ENCODE peak calls at places on chromosome 7, in five cellular contexts. One of them, this sample, is unnamed.
A peak's percentile ranks its signal among the peaks of the same experiment; 100 is the strongest.

GRCh38 chr7:83921798-83922607 is 272.6 kb downstream of the SEMA3A start:
- DNase-seq in neural progenitor cell: no peak
- DNase-seq in adrenal gland: no peak
- DNase-seq in lung: no peak
- DNase-seq in tibial nerve: no peak
- DNase-seq in this sample: no peak

GRCh38 chr7:25707733-25708132 is 444.3 kb upstream of the NFE2L3 start:
- DNase-seq in lung: no peak
- DNase-seq in neural progenitor cell: no peak
- DNase-seq in adrenal gland: no peak
- DNase-seq in tibial nerve: no peak
- DNase-seq in this sample: no peak

GRCh38 chr7:94368371-94368791 is 26.3 kb upstream of the COL1A2 start:
- DNase-seq in adrenal gland: no peak
- DNase-seq in neural progenitor cell: peak; percentile 25
- DNase-seq in lung: no peak
- DNase-seq in tibial nerve: no peak
- DNase-seq in this sample: no peak

GRCh38 chr7:75650671-75651070 is 88.1 kb downstream of the HIP1 start:
- DNase-seq in lung: peak; percentile 35
- DNase-seq in tibial nerve: no peak
- DNase-seq in adrenal gland: peak; percentile 84
- DNase-seq in neural progenitor cell: peak; percentile 33
- DNase-seq in this sample: no peak

GRCh38 chr7:81956520-81956919 is 186.7 kb upstream of the HGF start:
- DNase-seq in lung: no peak
- DNase-seq in tibial nerve: no peak
- DNase-seq in adrenal gland: no peak
- DNase-seq in neural progenitor cell: peak; percentile 75
- DNase-seq in this sample: no peak

GRCh38 chr7:94623820-94624219 is 32.1 kb downstream of the SGCE start:
- DNase-seq in tibial nerve: no peak
- DNase-seq in lung: no peak
- DNase-seq in neural progenitor cell: no peak
- DNase-seq in adrenal gland: no peak
- DNase-seq in this sample: no peak

GRCh38 chr7:47085491-47086275 is 496.2 kb downstream of the TNS3 start:
- DNase-seq in lung: no peak
- DNase-seq in neural progenitor cell: no peak
- DNase-seq in tibial nerve: no peak
- DNase-seq in adrenal gland: no peak
- DNase-seq in this sample: no peak

GRCh38 chr7:36942062-36942461 is 217.8 kb upstream of the AOAH start:
- DNase-seq in tibial nerve: no peak
- DNase-seq in adrenal gland: no peak
- DNase-seq in neural progenitor cell: no peak
- DNase-seq in lung: no peak
- DNase-seq in this sample: no peak

GRCh38 chr7:44647981-44648714 is 41.7 kb downstream of the OGDH start:
- DNase-seq in adrenal gland: peak; percentile 52
- DNase-seq in tibial nerve: no peak
- DNase-seq in neural progenitor cell: no peak
- DNase-seq in lung: no peak
- DNase-seq in this sample: no peak

GRCh38 chr7:157886711-157887110 is 549.9 kb downstream of the DNAJB6 start:
- DNase-seq in tibial nerve: no peak
- DNase-seq in adrenal gland: no peak
- DNase-seq in lung: no peak
- DNase-seq in neural progenitor cell: no peak
- DNase-seq in this sample: no peak

GRCh38 chr7:149882264-149883048 is 8.7 kb downstream of the ATP6V0E2 start:
- DNase-seq in lung: no peak
- DNase-seq in neural progenitor cell: no peak
- DNase-seq in adrenal gland: no peak
- DNase-seq in tibial nerve: no peak
- DNase-seq in this sample: peak; percentile 77

GRCh38 chr7:50807026-50807730 is 24.5 kb upstream of the GRB10 start:
- DNase-seq in adrenal gland: no peak
- DNase-seq in neural progenitor cell: no peak
- DNase-seq in lung: no peak
- DNase-seq in tibial nerve: no peak
- DNase-seq in this sample: no peak

GRCh38 chr7:148191391-148192076 is 399.0 kb upstream of the C7orf33 start:
- DNase-seq in adrenal gland: no peak
- DNase-seq in neural progenitor cell: no peak
- DNase-seq in tibial nerve: no peak
- DNase-seq in lung: no peak
- DNase-seq in this sample: no peak

GRCh38 chr7:143447500-143447899 is 4.2 kb downstream of the TAS2R60 start:
- DNase-seq in lung: no peak
- DNase-seq in neural progenitor cell: peak; percentile 61
- DNase-seq in tibial nerve: no peak
- DNase-seq in adrenal gland: no peak
- DNase-seq in this sample: no peak

GRCh38 chr7:135390829-135391228 is 119.1 kb downstream of the CNOT4 start:
- DNase-seq in tibial nerve: no peak
- DNase-seq in lung: no peak
- DNase-seq in adrenal gland: no peak
- DNase-seq in neural progenitor cell: no peak
- DNase-seq in this sample: no peak

GRCh38 chr7:55249332-55249731 is 115.8 kb upstream of the LANCL2 start:
- DNase-seq in lung: peak; percentile 60
- DNase-seq in neural progenitor cell: no peak
- DNase-seq in adrenal gland: no peak
- DNase-seq in tibial nerve: no peak
- DNase-seq in this sample: no peak

GRCh38 chr7:2758673-2759603 is 70.9 kb downstream of the AMZ1 start:
- DNase-seq in lung: no peak
- DNase-seq in tibial nerve: no peak
- DNase-seq in adrenal gland: peak; percentile 54
- DNase-seq in neural progenitor cell: no peak
- DNase-seq in this sample: no peak

GRCh38 chr7:2761801-2762497 is 73.9 kb downstream of the AMZ1 start:
- DNase-seq in lung: no peak
- DNase-seq in neural progenitor cell: no peak
- DNase-seq in tibial nerve: no peak
- DNase-seq in adrenal gland: peak; percentile 48
- DNase-seq in this sample: no peak

GRCh38 chr7:2761131-2761624 is 73.2 kb downstream of the AMZ1 start:
- DNase-seq in lung: no peak
- DNase-seq in tibial nerve: no peak
- DNase-seq in neural progenitor cell: no peak
- DNase-seq in adrenal gland: peak; percentile 65
- DNase-seq in this sample: no peak

GRCh38 chr7:2759736-2760097 is 71.7 kb downstream of the AMZ1 start:
- DNase-seq in neural progenitor cell: no peak
- DNase-seq in lung: no peak
- DNase-seq in tibial nerve: no peak
- DNase-seq in adrenal gland: no peak
- DNase-seq in this sample: no peak

DNA sequence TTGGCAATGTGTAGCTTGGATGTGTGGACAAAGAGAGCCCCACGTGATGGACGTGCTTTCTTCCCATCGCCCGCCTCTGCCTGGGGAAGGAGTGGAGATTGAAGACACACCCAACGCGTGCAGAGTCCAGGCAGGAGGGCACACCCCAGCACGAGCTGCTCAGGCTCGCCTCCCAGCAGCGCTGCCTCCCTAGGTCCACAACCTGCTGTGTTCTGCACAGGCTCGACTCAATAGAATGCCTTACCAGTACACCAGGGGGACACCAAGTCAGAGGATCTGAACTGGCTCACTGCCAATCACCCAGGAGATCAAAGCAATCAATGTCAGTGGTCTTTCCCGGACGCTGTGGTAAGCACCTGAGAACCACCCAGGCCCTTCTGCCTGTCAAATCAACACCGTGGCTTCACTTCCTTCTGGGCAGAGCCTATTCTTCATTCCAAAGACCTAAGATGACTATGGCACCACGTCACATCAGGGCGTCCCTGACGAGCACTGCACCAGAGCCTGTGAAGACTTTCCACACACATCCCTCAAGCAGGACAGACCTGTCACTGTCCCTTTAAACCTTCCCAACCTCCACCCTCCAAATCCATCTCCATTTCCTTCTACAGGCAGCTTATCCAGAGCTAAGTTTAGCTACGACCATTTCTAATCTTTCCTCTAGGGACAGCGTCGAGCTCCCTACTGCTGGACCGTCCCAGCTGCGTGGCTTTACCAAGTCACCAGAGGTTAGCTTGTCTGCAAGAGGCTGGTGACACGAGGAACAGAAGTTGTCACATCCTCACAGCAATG is 72.3 kb downstream of the AMZ1 start:
- DNase-seq in neural progenitor cell: peak; percentile 74
- DNase-seq in lung: no peak
- DNase-seq in adrenal gland: peak; percentile 87
- DNase-seq in tibial nerve: no peak
- DNase-seq in this sample: peak; percentile 79
- H3K27ac ChIP-seq in neural progenitor cell: no peak overlapping the region
- H3K27ac ChIP-seq in lung: peak overlapping the region; percentile 46
- H3K27ac ChIP-seq in adrenal gland: peak overlapping the region; percentile 50
- H3K27ac ChIP-seq in tibial nerve: no peak overlapping the region
- H3K27ac ChIP-seq in this sample: peak overlapping the region; percentile 85

DNA sequence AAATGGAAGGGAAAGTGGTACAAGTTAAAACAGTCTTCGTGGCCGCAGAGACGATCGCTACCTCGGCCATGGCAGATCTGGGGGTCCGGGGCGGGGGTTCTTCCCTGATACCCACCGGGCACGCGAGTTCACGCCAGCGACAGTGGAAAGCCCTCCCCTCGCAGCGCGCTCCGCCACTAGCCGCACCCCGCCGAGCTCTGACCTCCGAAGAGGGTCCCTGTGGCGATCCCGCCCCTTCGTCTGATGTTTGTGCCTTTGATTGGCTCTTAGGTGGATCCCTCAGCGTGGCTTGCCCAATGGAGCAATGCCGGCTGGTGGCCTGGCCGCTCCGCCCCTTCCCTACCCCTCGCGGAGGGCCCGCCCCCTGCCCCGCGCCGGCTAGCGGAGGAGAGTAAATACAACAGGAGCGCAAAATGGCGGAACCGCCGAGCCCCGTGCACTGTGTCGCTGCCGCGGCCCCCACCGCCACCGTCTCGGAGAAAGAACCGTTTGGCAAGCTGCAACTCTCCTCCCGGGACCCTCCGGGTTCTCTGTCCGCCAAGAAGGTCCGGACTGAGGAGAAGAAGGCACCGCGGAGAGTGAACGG is at the start of gene RSBN1L:
- DNase-seq in adrenal gland: peak; percentile 99
- DNase-seq in lung: peak; percentile 99
- DNase-seq in neural progenitor cell: peak; percentile 99
- DNase-seq in tibial nerve: peak; percentile 97
- DNase-seq in this sample: peak; percentile 99
- H3K27ac ChIP-seq in adrenal gland: peak within 1 kb of the TSS; percentile 61
- H3K27ac ChIP-seq in lung: peak within 1 kb of the TSS; percentile 87
- H3K27ac ChIP-seq in neural progenitor cell: peak within 1 kb of the TSS; percentile 86
- H3K27ac ChIP-seq in tibial nerve: peak within 1 kb of the TSS; percentile 96
- H3K27ac ChIP-seq in this sample: peak within 1 kb of the TSS; percentile 100

DNA sequence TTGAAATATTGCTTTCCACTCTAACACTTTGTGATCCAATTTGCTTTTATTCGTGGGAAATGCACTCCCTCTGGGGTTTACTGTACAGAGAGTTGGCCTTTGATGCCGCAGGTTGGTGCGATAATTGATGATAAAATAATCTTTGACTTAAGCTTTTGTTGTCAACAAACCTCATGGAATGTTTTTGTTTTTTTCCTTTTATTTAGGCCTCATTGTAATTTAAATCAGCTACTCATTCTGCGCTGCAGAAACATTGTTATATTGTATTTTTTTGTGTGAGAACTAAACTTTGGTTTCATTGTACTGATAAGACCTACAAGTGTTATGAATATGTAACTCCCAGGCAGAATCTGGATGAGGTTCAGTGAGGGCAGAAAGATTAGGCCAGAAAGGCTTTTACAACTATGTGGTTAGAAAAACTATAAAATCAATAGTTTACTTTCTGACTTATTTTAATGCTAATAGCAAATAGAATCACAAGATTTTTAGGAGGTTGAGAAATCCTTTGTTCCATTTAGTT is 76.8 kb upstream of the POM121L12 start:
- DNase-seq in neural progenitor cell: no peak
- DNase-seq in adrenal gland: no peak
- DNase-seq in lung: no peak
- DNase-seq in tibial nerve: no peak
- DNase-seq in this sample: no peak
- H3K27ac ChIP-seq in neural progenitor cell: no peak overlapping the region
- H3K27ac ChIP-seq in adrenal gland: no peak overlapping the region
- H3K27ac ChIP-seq in lung: no peak overlapping the region
- H3K27ac ChIP-seq in tibial nerve: no peak overlapping the region
- H3K27ac ChIP-seq in this sample: no peak overlapping the region

GRCh38 chr7:111094387-111094786 is 3.5 kb downstream of the LRRN3 start:
- DNase-seq in tibial nerve: no peak
- DNase-seq in neural progenitor cell: no peak
- DNase-seq in lung: no peak
- DNase-seq in adrenal gland: no peak
- DNase-seq in this sample: no peak

GRCh38 chr7:111098011-111098925 is 7.3 kb downstream of the LRRN3 start:
- DNase-seq in tibial nerve: no peak
- DNase-seq in neural progenitor cell: peak; percentile 76
- DNase-seq in lung: no peak
- DNase-seq in adrenal gland: peak; percentile 66
- DNase-seq in this sample: no peak

GRCh38 chr7:111098926-111099250 is 8.0 kb downstream of the LRRN3 start:
- DNase-seq in adrenal gland: no peak
- DNase-seq in neural progenitor cell: no peak
- DNase-seq in tibial nerve: no peak
- DNase-seq in lung: no peak
- DNase-seq in this sample: no peak

GRCh38 chr7:111092406-111093160 is 1.7 kb downstream of the LRRN3 start:
- DNase-seq in neural progenitor cell: no peak
- DNase-seq in adrenal gland: no peak
- DNase-seq in tibial nerve: no peak
- DNase-seq in lung: no peak
- DNase-seq in this sample: no peak

GRCh38 chr7:111096997-111097396 is 6.1 kb downstream of the LRRN3 start:
- DNase-seq in lung: no peak
- DNase-seq in tibial nerve: no peak
- DNase-seq in adrenal gland: no peak
- DNase-seq in neural progenitor cell: peak; percentile 89
- DNase-seq in this sample: no peak
- H3K27ac ChIP-seq in lung: no peak overlapping the region
- H3K27ac ChIP-seq in tibial nerve: no peak overlapping the region
- H3K27ac ChIP-seq in adrenal gland: no peak overlapping the region
- H3K27ac ChIP-seq in neural progenitor cell: peak overlapping the region; percentile 95
- H3K27ac ChIP-seq in this sample: no peak overlapping the region

DNA sequence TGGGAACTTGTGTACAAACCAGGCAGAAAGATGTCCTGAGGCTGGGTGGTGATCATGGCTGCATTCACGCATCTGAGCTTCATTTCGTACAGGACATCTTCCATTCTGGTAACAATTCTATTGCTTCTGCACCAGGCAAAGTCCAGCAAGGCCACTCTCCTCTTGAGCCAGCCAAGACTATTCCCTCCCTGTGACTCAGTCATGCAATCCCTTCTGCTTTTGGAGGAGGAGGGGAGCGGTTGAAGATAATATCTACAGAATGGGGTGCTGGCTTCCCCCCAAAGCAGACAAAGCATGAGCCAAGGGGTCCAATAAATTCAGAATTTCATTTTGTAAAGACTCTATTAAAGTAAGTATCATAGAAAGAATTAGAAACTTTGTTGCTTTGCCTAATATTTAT is 374.6 kb downstream of the PHTF2 start:
- DNase-seq in tibial nerve: no peak
- DNase-seq in neural progenitor cell: no peak
- DNase-seq in adrenal gland: no peak
- DNase-seq in lung: no peak
- DNase-seq in this sample: no peak
- H3K27ac ChIP-seq in tibial nerve: no peak overlapping the region
- H3K27ac ChIP-seq in neural progenitor cell: no peak overlapping the region
- H3K27ac ChIP-seq in adrenal gland: no peak overlapping the region
- H3K27ac ChIP-seq in lung: no peak overlapping the region
- H3K27ac ChIP-seq in this sample: no peak overlapping the region